ENCODE peak calls at places on chromosomes 4 and X, in nine cellular contexts. T, R, N, W, U, V, C, S and G are unnamed samples.

GRCh38 chrX:123965712-123966111 is 4.2 kb downstream of the STAG2 start:
- DNase-seq in T (no peak), R (no peak), N (no peak), W (no peak), U (no peak), V (no peak), C (no peak), S (no peak), G (no peak)

GRCh38 chr4:79865253-79865652 is 207.8 kb downstream of the ANTXR2 start:
- DNase-seq in T (no peak), R (no peak), N (peak), W (no peak), U (peak), V (no peak), C (no peak), S (no peak), G (no peak)

GRCh38 chr4:10082459-10083272 is 33.9 kb downstream of the WDR1 start:
- DNase-seq in T (no peak), R (peak), N (no peak), W (no peak), U (no peak), V (no peak), C (no peak), S (no peak), G (no peak)

GRCh38 chr4:180539284-180539683 is 1703.9 kb upstream of the TENM3 start:
- DNase-seq in T (no peak), R (no peak), N (no peak), W (no peak), U (no peak), V (no peak), C (no peak), S (no peak), G (no peak)

GRCh38 chr4:162582180-162582579 is 418.4 kb upstream of the FSTL5 start:
- DNase-seq in T (no peak), R (no peak), N (no peak), W (no peak), U (no peak), V (no peak), C (no peak), S (no peak), G (no peak)

GRCh38 chr4:20268028-20268427 is 16.3 kb downstream of the SLIT2 start:
- DNase-seq in T (no peak), R (no peak), N (no peak), W (no peak), U (no peak), V (no peak), C (no peak), S (no peak), G (no peak)

GRCh38 chr4:78951862-78952472 is 12.7 kb upstream of the PAQR3 start:
- DNase-seq in T (no peak), R (no peak), N (peak), W (peak), U (peak), V (peak), C (no peak), S (no peak), G (peak)

GRCh38 chr4:620851-621261 is 4.5 kb upstream of the PDE6B start:
- DNase-seq in T (no peak), R (no peak), N (no peak), W (no peak), U (no peak), V (no peak), C (no peak), S (no peak), G (no peak)

GRCh38 chrX:37349131-37350033 is at the start of gene PRRG1:
- DNase-seq in T (no peak), R (peak), N (peak), W (peak), U (peak), V (peak), C (peak), S (peak), G (no peak)